ENCODE peak calls at places on chromosomes 13 and 19, in ten cellular contexts. N is fibroblast of mammary gland, F is lower leg skin, W is PC-9, Y is NB4, T is left ventricle myocardium inferior, U is colonic mucosa, K is A549, X is AG04450, H is GM12865. L is an unnamed sample.

GRCh38 chr13:48403151-48403631 is 9.7 kb downstream of the LPAR6 start:
- DNase-seq in N (peak), F (no peak), W (no peak), Y (no peak), T (no peak), U (no peak), K (no peak), X (no peak), H (peak), L (no peak)

GRCh38 chr19:35907377-35907745 is 734 bp downstream of the TYROBP start:
- DNase-seq in N (no peak), F (no peak), W (no peak), Y (no peak), T (no peak), U (no peak), K (no peak), X (no peak), H (no peak), L (no peak)

GRCh38 chr19:45177817-45178261 is at the start of gene TRAPPC6A:
- DNase-seq in N (peak), F (no peak), W (no peak), Y (peak), T (no peak), U (no peak), K (peak), X (no peak), H (no peak), L (no peak)

GRCh38 chr19:47494729-47495128 is 10.7 kb upstream of the KPTN start:
- DNase-seq in N (no peak), F (no peak), W (no peak), Y (no peak), T (no peak), U (peak), K (no peak), X (no peak), H (no peak), L (no peak)

GRCh38 chr13:23469901-23470525 is 36.5 kb upstream of the SACS start:
- DNase-seq in N (peak), F (no peak), W (no peak), Y (no peak), T (no peak), U (no peak), K (no peak), X (no peak), H (peak), L (no peak)

GRCh38 chr13:95500136-95500718 is 52.3 kb upstream of the CLDN10 start:
- DNase-seq in N (no peak), F (no peak), W (no peak), Y (no peak), T (no peak), U (no peak), K (no peak), X (no peak), H (no peak), L (no peak)

GRCh38 chr19:35045667-35046300 is 4.3 kb downstream of the HPN start:
- DNase-seq in N (no peak), F (no peak), W (no peak), Y (peak), T (no peak), U (no peak), K (peak), X (no peak), H (peak), L (no peak)

GRCh38 chr13:59747529-59747928 is 416.2 kb downstream of the DIAPH3 start:
- DNase-seq in N (no peak), F (no peak), W (no peak), Y (peak), T (no peak), U (no peak), K (no peak), X (no peak), H (peak), L (no peak)

GRCh38 chr13:106710267-106710666 is 142.3 kb upstream of the ARGLU1 start:
- DNase-seq in N (peak), F (no peak), W (no peak), Y (no peak), T (no peak), U (no peak), K (no peak), X (no peak), H (no peak), L (peak)

GRCh38 chr19:3825286-3825956 is 39.2 kb upstream of the MATK start:
- DNase-seq in N (no peak), F (no peak), W (no peak), Y (no peak), T (no peak), U (no peak), K (no peak), X (no peak), H (no peak), L (no peak)

GRCh38 chr13:66154981-66155380 is 1075.2 kb downstream of the PCDH9 start:
- DNase-seq in N (peak), F (no peak), W (no peak), Y (peak), T (no peak), U (no peak), K (no peak), X (no peak), H (no peak), L (no peak)

GRCh38 chr13:108044929-108045328 is 170.4 kb downstream of the LIG4 start:
- DNase-seq in N (no peak), F (no peak), W (no peak), Y (no peak), T (no peak), U (no peak), K (no peak), X (no peak), H (no peak), L (no peak)

GRCh38 chr19:35316560-35316959 is 12.4 kb upstream of the CD22 start:
- DNase-seq in N (no peak), F (no peak), W (no peak), Y (no peak), T (no peak), U (no peak), K (no peak), X (no peak), H (no peak), L (no peak)

GRCh38 chr13:95809429-95809828 is 132.5 kb downstream of the DNAJC3 start:
- DNase-seq in N (no peak), F (no peak), W (no peak), Y (no peak), T (no peak), U (no peak), K (no peak), X (no peak), H (no peak), L (no peak)

GRCh38 chr13:99689955-99690354 is 188.7 kb downstream of the TM9SF2 start:
- DNase-seq in N (no peak), F (no peak), W (no peak), Y (no peak), T (no peak), U (no peak), K (no peak), X (no peak), H (peak), L (no peak)

GRCh38 chr19:7720351-7720750 is 11.6 kb downstream of the CLEC4G start:
- DNase-seq in N (no peak), F (no peak), W (no peak), Y (no peak), T (no peak), U (no peak), K (no peak), X (no peak), H (no peak), L (no peak)

GRCh38 chr19:44796701-44797115 is 12.2 kb upstream of the BCAM start:
- DNase-seq in N (no peak), F (no peak), W (no peak), Y (no peak), T (peak), U (no peak), K (no peak), X (no peak), H (peak), L (peak)

GRCh38 chr13:74409551-74409950 is 275.3 kb upstream of the KLF12 start:
- DNase-seq in N (no peak), F (no peak), W (no peak), Y (no peak), T (no peak), U (no peak), K (no peak), X (no peak), H (no peak), L (no peak)

GRCh38 chr13:73195091-73195490 is 136.3 kb downstream of the KLF5 start:
- DNase-seq in N (no peak), F (no peak), W (no peak), Y (no peak), T (no peak), U (no peak), K (no peak), X (no peak), H (no peak), L (no peak)

GRCh38 chr13:79918620-79919019 is 422.3 kb downstream of the SPRY2 start:
- DNase-seq in N (no peak), F (no peak), W (no peak), Y (no peak), T (no peak), U (no peak), K (no peak), X (no peak), H (no peak), L (no peak)

GRCh38 chr13:100394005-100394695 is 194.4 kb downstream of the GGACT start:
- DNase-seq in N (peak), F (no peak), W (no peak), Y (no peak), T (no peak), U (no peak), K (no peak), X (peak), H (peak), L (no peak)

GRCh38 chr19:48506138-48506733 is 5.4 kb downstream of the LMTK3 start:
- DNase-seq in N (peak), F (no peak), W (no peak), Y (peak), T (no peak), U (no peak), K (no peak), X (no peak), H (peak), L (no peak)

GRCh38 chr19:32186542-32187330 is 158.7 kb upstream of the ZNF507 start:
- DNase-seq in N (no peak), F (peak), W (no peak), Y (no peak), T (no peak), U (no peak), K (no peak), X (no peak), H (no peak), L (no peak)

GRCh38 chr19:27580906-27581305 is 1632.0 kb downstream of the UQCRFS1 start:
- DNase-seq in N (no peak), F (no peak), W (no peak), Y (no peak), T (no peak), U (no peak), K (no peak), X (no peak), H (no peak), L (no peak)

GRCh38 chr19:1757468-1758230 is 4.3 kb downstream of the ONECUT3 start:
- DNase-seq in N (no peak), F (no peak), W (no peak), Y (no peak), T (no peak), U (no peak), K (no peak), X (no peak), H (no peak), L (no peak)

GRCh38 chr13:35472308-35473008 is 4.0 kb downstream of the MAB21L1 start:
- DNase-seq in N (peak), F (no peak), W (no peak), Y (no peak), T (no peak), U (no peak), K (no peak), X (no peak), H (no peak), L (no peak)
- TF ChIP-seq CTCF in N (no peak), F (no peak), W (no peak), Y (no peak), T (no peak), U (no peak), K (no peak), X (no peak), H (no peak), L (no peak)

DNA sequence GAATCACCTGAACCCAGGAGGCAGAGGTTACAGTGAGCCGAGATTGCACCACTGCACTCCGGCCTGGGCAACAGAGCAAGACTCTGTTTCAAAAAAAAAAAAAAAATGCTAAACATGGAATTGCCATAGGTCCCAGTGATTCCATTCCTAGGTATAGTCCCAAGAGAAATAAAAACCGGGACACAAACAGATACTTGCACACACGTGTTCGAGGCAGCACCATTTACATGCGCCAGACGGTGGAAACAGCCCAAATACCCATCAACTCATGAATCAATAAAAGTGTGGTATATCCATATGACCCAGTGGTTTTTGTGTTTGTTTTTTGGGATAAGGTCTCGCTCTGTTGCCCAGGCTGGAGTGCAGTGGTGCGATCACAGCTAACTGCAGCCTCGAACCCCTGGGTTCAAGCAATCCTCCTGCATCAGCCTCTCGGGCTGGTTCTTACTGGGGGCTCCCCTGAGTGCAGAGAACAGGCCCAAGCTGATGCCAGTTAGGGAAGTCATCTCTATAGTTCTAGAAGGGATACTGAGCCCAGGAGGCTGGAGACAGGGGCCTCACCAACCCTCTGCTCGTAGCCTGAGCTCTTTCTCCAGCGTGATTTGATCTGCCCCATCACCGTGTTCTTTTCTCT is 8.5 kb downstream of the KLF2 start:
- DNase-seq in N (no peak), F (no peak), W (no peak), Y (no peak), T (no peak), U (no peak), K (no peak), X (no peak), H (no peak), L (no peak)
- H3K4me3 ChIP-seq in N (no peak), F (no peak), W (no peak), Y (no peak), T (no peak), U (no peak), K (no peak), X (no peak), H (no peak), L (no peak)

GRCh38 chr13:111436446-111436845 is 116.0 kb downstream of the TEX29 start:
- DNase-seq in N (no peak), F (no peak), W (no peak), Y (no peak), T (no peak), U (no peak), K (no peak), X (no peak), H (no peak), L (no peak)

GRCh38 chr13:111434578-111435159 is 114.2 kb downstream of the TEX29 start:
- DNase-seq in N (no peak), F (no peak), W (no peak), Y (no peak), T (no peak), U (no peak), K (no peak), X (no peak), H (no peak), L (no peak)

GRCh38 chr13:111429064-111429558 is 108.7 kb downstream of the TEX29 start:
- DNase-seq in N (peak), F (no peak), W (peak), Y (peak), T (no peak), U (peak), K (peak), X (no peak), H (peak), L (peak)

GRCh38 chr13:111425326-111425725 is 104.9 kb downstream of the TEX29 start:
- DNase-seq in N (no peak), F (no peak), W (no peak), Y (no peak), T (no peak), U (no peak), K (no peak), X (no peak), H (no peak), L (no peak)

DNA sequence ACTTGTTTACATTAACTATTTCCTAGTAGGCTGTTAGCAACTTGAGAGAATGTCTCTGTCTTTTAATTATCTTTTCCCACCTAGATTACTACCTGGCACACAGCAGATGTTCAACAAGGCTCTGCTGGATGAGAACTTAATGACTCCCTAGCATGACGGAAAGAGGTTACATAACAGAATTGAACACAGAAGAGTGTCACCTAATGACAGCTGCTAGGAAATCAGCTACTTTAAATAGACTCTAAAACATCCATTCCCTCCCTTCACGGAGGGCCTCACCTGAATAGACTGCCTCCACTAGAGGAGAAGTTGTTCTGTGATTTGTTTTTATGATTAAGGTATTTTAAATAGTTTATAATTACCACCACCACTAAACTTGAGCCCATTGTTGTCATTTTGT is 110.8 kb downstream of the TEX29 start:
- DNase-seq in N (no peak), F (no peak), W (no peak), Y (no peak), T (no peak), U (no peak), K (no peak), X (no peak), H (no peak), L (no peak)
- TF ChIP-seq CTCF in N (no peak), F (no peak), W (no peak), Y (no peak), T (no peak), U (no peak), K (no peak), X (no peak), H (no peak), L (no peak)

DNA sequence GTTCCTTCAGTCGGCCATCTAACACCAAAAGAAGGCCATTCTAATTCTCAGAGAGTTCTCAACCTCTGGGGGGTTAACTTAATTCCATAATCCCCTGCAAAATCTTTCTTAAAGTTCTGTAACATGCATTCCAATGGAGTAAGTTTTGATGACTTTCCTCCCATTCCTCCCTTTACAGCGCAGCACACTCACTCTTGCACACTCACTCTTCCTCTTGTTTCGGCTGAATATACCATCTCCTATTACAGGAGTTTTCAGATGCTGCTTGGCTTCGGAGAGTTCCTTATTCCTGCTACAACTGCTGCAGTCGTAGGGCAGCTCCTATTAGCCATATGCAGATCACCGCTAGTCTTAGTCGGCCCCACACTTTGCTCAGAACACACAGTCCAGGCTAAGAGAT is 53.6 kb downstream of the OR10H4 start:
- DNase-seq in N (peak), F (no peak), W (no peak), Y (peak), T (no peak), U (no peak), K (no peak), X (no peak), H (no peak), L (no peak)
- H3K4me3 ChIP-seq in N (peak), F (peak), W (peak), Y (peak), T (peak), U (peak), K (no peak), X (peak), H (peak), L (peak)

DNA sequence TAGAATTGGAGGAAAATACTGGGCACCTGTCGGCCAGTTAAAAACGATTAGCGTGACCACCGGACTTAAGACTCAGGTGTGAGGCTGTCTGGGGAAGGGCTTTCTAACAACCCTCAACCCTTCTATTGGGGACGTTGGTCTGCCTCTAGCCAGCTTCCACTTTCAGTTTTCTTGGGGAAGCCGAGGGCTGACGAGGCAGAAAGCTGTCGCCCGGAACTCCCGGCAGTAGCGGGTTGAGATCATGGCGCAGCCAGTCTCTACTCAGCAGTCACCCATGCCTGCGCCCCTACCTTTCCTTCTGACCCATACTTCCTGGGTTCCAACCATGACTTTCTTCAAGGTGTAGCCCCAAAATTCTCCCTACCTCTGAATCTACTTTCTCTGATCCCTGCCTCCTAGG is 1424.1 kb downstream of the SLITRK1 start:
- DNase-seq in N (no peak), F (no peak), W (no peak), Y (no peak), T (no peak), U (no peak), K (no peak), X (no peak), H (no peak), L (no peak)
- TF ChIP-seq CTCF in N (no peak), F (no peak), W (no peak), Y (no peak), T (no peak), U (no peak), K (no peak), X (no peak), H (no peak), L (no peak)

GRCh38 chr19:53183146-53183545 is 10.0 kb downstream of the ZNF665 start:
- DNase-seq in N (peak), F (no peak), W (peak), Y (no peak), T (no peak), U (no peak), K (no peak), X (no peak), H (no peak), L (no peak)
- H3K4me3 ChIP-seq in N (no peak), F (no peak), W (no peak), Y (no peak), T (no peak), U (no peak), K (no peak), X (no peak), H (no peak), L (no peak)

GRCh38 chr19:56760842-56761241 is 79.7 kb downstream of the PEG3 start:
- DNase-seq in N (no peak), F (no peak), W (no peak), Y (no peak), T (no peak), U (no peak), K (no peak), X (no peak), H (no peak), L (no peak)

GRCh38 chr19:56759531-56759930 is 81.0 kb downstream of the PEG3 start:
- DNase-seq in N (no peak), F (no peak), W (no peak), Y (no peak), T (no peak), U (no peak), K (no peak), X (no peak), H (no peak), L (no peak)

GRCh38 chr19:56765107-56765506 is 75.4 kb downstream of the PEG3 start:
- DNase-seq in N (peak), F (no peak), W (no peak), Y (no peak), T (peak), U (peak), K (no peak), X (no peak), H (no peak), L (peak)

GRCh38 chr19:56769650-56770049 is 70.9 kb downstream of the PEG3 start:
- DNase-seq in N (no peak), F (no peak), W (no peak), Y (no peak), T (no peak), U (no peak), K (no peak), X (no peak), H (no peak), L (no peak)

GRCh38 chr19:56764296-56764695 is 76.2 kb downstream of the PEG3 start:
- DNase-seq in N (no peak), F (no peak), W (no peak), Y (no peak), T (no peak), U (no peak), K (no peak), X (no peak), H (no peak), L (no peak)
- TF ChIP-seq CTCF in N (no peak), F (no peak), W (no peak), Y (no peak), T (no peak), U (no peak), K (no peak), X (no peak), H (no peak), L (no peak)

DNA sequence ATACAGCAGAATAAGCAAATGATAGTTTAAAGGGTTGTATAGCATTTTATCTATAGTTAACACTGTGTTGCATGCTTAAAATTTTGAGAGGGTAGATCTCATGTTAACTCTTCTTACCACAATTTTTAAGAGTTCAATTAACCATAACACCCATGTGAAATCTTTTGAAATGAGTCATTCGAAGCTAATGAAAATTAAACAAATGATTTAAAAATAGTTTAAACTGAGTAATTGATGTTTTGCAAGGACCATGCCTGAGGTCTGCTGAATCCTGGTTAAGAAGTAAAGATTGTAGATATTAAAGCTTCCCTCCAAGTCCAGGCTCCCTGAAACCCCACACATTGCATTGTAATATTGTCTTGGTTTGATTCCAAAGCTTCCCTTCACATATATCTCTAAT is 176.7 kb upstream of the RNF113B start:
- DNase-seq in N (no peak), F (no peak), W (no peak), Y (no peak), T (no peak), U (no peak), K (no peak), X (no peak), H (no peak), L (no peak)
- H3K4me3 ChIP-seq in N (no peak), F (no peak), W (no peak), Y (no peak), T (no peak), U (no peak), K (no peak), X (no peak), H (no peak), L (no peak)

L was measured in heart right ventricle.